ENCODE peak calls at places on chromosomes 1 and 21, in eight cellular contexts. B is stomach, M is ovary, F is H1, J is left ventricle myocardium inferior, W is esophagus squamous epithelium, A is K562, O is aorta. Q is an unnamed sample. For H3K27me3, the result is how much of the 10 kb centered on the place peaks cover.

GRCh38 chr1:28577738-28578536 is 14.1 kb upstream of the RAB42 start:
- DNase-seq in B (no peak), M (no peak), F (no peak), J (no peak), W (no peak), A (peak), O (no peak), Q (no peak)

GRCh38 chr1:113140588-113141446 is 67.8 kb downstream of the LRIG2 start:
- DNase-seq in B (peak), M (peak), F (peak), J (peak), W (no peak), A (peak), O (peak), Q (peak)

GRCh38 chr1:220594356-220594755 is 66.4 kb downstream of the MARK1 start:
- DNase-seq in B (no peak), M (no peak), F (no peak), J (no peak), W (no peak), A (no peak), O (no peak), Q (no peak)

GRCh38 chr1:8987881-8988617 is 38.2 kb downstream of the SLC2A7 start:
- DNase-seq in B (peak), M (peak), F (no peak), J (peak), W (no peak), A (peak), O (peak), Q (peak)

GRCh38 chr1:1307908-1308755 is at the start of the genes ACAP3 and PUSL1:
- DNase-seq in B (peak), M (peak), F (no peak), J (peak), W (peak), A (peak), O (peak), Q (peak)

GRCh38 chr1:54952950-54953718 is 27.3 kb upstream of the TMEM61 start:
- DNase-seq in B (no peak), M (no peak), F (no peak), J (no peak), W (no peak), A (no peak), O (no peak), Q (no peak)

GRCh38 chr1:178702141-178702540 is 22.9 kb upstream of the RALGPS2 start:
- DNase-seq in B (no peak), M (no peak), F (no peak), J (no peak), W (no peak), A (no peak), O (no peak), Q (no peak)

GRCh38 chr21:36606983-36607325 is 92.0 kb upstream of the SIM2 start:
- DNase-seq in B (no peak), M (no peak), F (no peak), J (no peak), W (no peak), A (no peak), O (no peak), Q (no peak)

GRCh38 chr1:86409416-86410021 is 13.4 kb upstream of the ODF2L start:
- DNase-seq in B (no peak), M (no peak), F (no peak), J (no peak), W (no peak), A (peak), O (no peak), Q (no peak)

GRCh38 chr1:19047373-19047772 is 90.9 kb upstream of the IFFO2 start:
- DNase-seq in B (no peak), M (no peak), F (no peak), J (peak), W (no peak), A (no peak), O (peak), Q (no peak)

GRCh38 chr1:201490708-201491131 is 16.2 kb downstream of the CSRP1 start:
- DNase-seq in B (no peak), M (peak), F (no peak), J (no peak), W (no peak), A (no peak), O (no peak), Q (no peak)
- H3K27ac ChIP-seq in B (peak), M (no peak), F (no peak), J (peak), W (peak), A (no peak), O (peak), Q (no peak)

GRCh38 chr1:22588899-22589422 is 25.7 kb downstream of the EPHA8 start:
- DNase-seq in B (no peak), M (no peak), F (no peak), J (no peak), W (no peak), A (no peak), O (no peak), Q (no peak)

GRCh38 chr1:22585471-22585870 is 22.2 kb downstream of the EPHA8 start:
- DNase-seq in B (no peak), M (no peak), F (no peak), J (no peak), W (no peak), A (no peak), O (no peak), Q (no peak)

GRCh38 chr1:22586356-22587130 is 23.3 kb downstream of the EPHA8 start:
- DNase-seq in B (no peak), M (no peak), F (no peak), J (no peak), W (no peak), A (no peak), O (no peak), Q (no peak)

GRCh38 chr1:22584970-22585369 is 21.7 kb downstream of the EPHA8 start:
- DNase-seq in B (no peak), M (no peak), F (no peak), J (no peak), W (no peak), A (no peak), O (no peak), Q (no peak)

GRCh38 chr1:22587247-22587646 is 24.0 kb downstream of the EPHA8 start:
- DNase-seq in B (no peak), M (no peak), F (no peak), J (no peak), W (no peak), A (no peak), O (no peak), Q (no peak)
- H3K27me3 ChIP-seq in B (half or more), M (under half), F (under half), J (half or more), W (under half), A (half or more), O (under half), Q (under half)

GRCh38 chr1:161198206-161198876 is 513 bp downstream of the ADAMTS4 start:
- DNase-seq in B (no peak), M (peak), F (no peak), J (peak), W (no peak), A (no peak), O (peak), Q (no peak)
- H3K27ac ChIP-seq in B (peak), M (peak), F (peak), J (peak), W (peak), A (peak), O (no peak), Q (no peak)

GRCh38 chr1:2631136-2632050 is 1.4 kb downstream of the MMEL1 start:
- DNase-seq in B (no peak), M (no peak), F (no peak), J (no peak), W (no peak), A (no peak), O (no peak), Q (no peak)

GRCh38 chr1:2630498-2631135 is 2.2 kb downstream of the MMEL1 start:
- DNase-seq in B (no peak), M (no peak), F (no peak), J (no peak), W (no peak), A (no peak), O (no peak), Q (no peak)

GRCh38 chr1:2628933-2629626 is 3.7 kb downstream of the MMEL1 start:
- DNase-seq in B (no peak), M (no peak), F (no peak), J (no peak), W (no peak), A (no peak), O (no peak), Q (no peak)

GRCh38 chr1:2628191-2628932 is 4.5 kb downstream of the MMEL1 start:
- DNase-seq in B (no peak), M (no peak), F (no peak), J (no peak), W (no peak), A (no peak), O (no peak), Q (no peak)

DNA sequence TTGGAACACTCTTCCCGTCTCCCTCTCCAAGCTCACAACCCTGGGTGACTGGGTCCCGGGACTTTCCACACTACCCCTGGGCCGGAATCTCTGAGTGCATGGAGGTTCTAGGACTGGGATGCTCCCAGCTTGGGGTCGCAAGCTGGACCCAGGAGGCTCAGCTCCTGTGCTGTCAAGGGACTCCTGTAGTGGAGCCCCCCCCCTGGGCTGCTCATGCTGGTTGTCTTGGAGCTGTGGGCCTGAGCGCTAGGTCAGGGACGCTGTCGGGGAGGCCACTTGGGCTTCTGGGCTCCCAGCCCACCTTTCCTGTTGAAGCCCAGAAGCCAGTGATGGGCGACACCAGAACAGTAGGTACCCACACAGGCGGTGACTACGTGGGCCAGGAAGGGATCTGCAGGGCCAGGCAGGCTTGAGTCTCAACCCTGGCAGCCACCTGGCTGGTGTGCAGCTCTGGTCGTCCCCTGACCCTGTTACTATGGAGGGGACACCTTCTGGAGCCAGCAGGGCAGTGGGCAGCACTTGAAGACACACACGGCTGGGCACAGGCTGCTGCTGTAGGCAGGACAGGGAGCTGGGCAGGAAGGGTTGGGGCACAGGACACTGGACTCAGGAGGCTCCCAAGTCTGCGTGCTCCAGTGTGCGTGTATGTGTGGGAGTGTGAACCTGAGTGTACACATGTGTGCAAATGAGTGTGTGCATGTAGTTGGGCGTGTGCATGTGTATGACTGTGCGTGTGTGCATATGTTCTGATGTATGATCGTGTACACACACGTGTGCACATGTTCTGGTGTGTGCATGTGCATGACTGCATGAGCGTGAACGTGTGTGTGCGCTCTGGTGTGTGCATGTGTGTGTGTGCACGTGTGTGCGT is 3.0 kb downstream of the MMEL1 start:
- DNase-seq in B (no peak), M (no peak), F (no peak), J (no peak), W (no peak), A (no peak), O (no peak), Q (no peak)
- H3K27me3 ChIP-seq in B (half or more), M (under half), F (under half), J (half or more), W (under half), A (under half), O (under half), Q (under half)

GRCh38 chr1:65276197-65276884 is 33.0 kb upstream of the DNAJC6 start:
- DNase-seq in B (no peak), M (no peak), F (no peak), J (no peak), W (no peak), A (no peak), O (no peak), Q (no peak)
- H3K27ac ChIP-seq in B (no peak), M (no peak), F (no peak), J (no peak), W (no peak), A (peak), O (no peak), Q (no peak)